ENCODE peak calls at places on chromosomes 3 and 15, in four cellular contexts. One of them, this sample, is unnamed.

GRCh38 chr3:191688756-191689433 is 227.9 kb downstream of the PYDC2 start:
- DNase-seq in mesendoderm: peak
- DNase-seq in H1: peak
- DNase-seq in IMR-90: no peak
- DNase-seq in this sample: peak

GRCh38 chr3:9704343-9705322 is 1.0 kb downstream of the CPNE9 start:
- DNase-seq in mesendoderm: peak
- DNase-seq in H1: peak
- DNase-seq in IMR-90: peak
- DNase-seq in this sample: peak

GRCh38 chr3:70531063-70531657 is 218.7 kb upstream of the MDFIC2 start:
- DNase-seq in H1: no peak
- DNase-seq in IMR-90: peak
- DNase-seq in mesendoderm: peak
- DNase-seq in this sample: no peak

GRCh38 chr3:264394-265156 is 68.0 kb downstream of the CHL1 start:
- DNase-seq in H1: no peak
- DNase-seq in mesendoderm: no peak
- DNase-seq in IMR-90: peak
- DNase-seq in this sample: no peak

GRCh38 chr15:76752549-76752948 is 152.6 kb downstream of the SCAPER start:
- DNase-seq in mesendoderm: no peak
- DNase-seq in H1: no peak
- DNase-seq in IMR-90: no peak
- DNase-seq in this sample: no peak

GRCh38 chr15:46260937-46261336 is 626.1 kb downstream of the SQOR start:
- DNase-seq in mesendoderm: peak
- DNase-seq in H1: peak
- DNase-seq in IMR-90: no peak
- DNase-seq in this sample: peak

GRCh38 chr3:149736180-149737100 is 15.8 kb downstream of the COMMD2 start:
- DNase-seq in mesendoderm: no peak
- DNase-seq in IMR-90: peak
- DNase-seq in H1: no peak
- DNase-seq in this sample: no peak

GRCh38 chr3:425094-425493 is 228.5 kb downstream of the CHL1 start:
- DNase-seq in IMR-90: no peak
- DNase-seq in mesendoderm: no peak
- DNase-seq in H1: no peak
- DNase-seq in this sample: no peak

GRCh38 chr3:134144694-134145093 is 106.0 kb downstream of the RYK start:
- DNase-seq in H1: no peak
- DNase-seq in mesendoderm: peak
- DNase-seq in IMR-90: no peak
- DNase-seq in this sample: no peak

GRCh38 chr3:156615592-156616173 is 58.7 kb upstream of the TIPARP start:
- DNase-seq in mesendoderm: peak
- DNase-seq in H1: no peak
- DNase-seq in IMR-90: peak
- DNase-seq in this sample: no peak

GRCh38 chr15:50744601-50745000 is 20.9 kb downstream of the SPPL2A start:
- DNase-seq in IMR-90: peak
- DNase-seq in H1: no peak
- DNase-seq in mesendoderm: no peak
- DNase-seq in this sample: no peak

GRCh38 chr3:159418571-159419526 is 569.8 kb upstream of the IL12A start:
- DNase-seq in H1: no peak
- DNase-seq in mesendoderm: peak
- DNase-seq in IMR-90: peak
- DNase-seq in this sample: no peak

GRCh38 chr3:56997675-56998074 is 62.8 kb upstream of the SPATA12 start:
- DNase-seq in IMR-90: peak
- DNase-seq in mesendoderm: no peak
- DNase-seq in H1: no peak
- DNase-seq in this sample: no peak

GRCh38 chr3:188102861-188103547 is 51.0 kb upstream of the LPP start:
- DNase-seq in H1: no peak
- DNase-seq in mesendoderm: no peak
- DNase-seq in IMR-90: peak
- DNase-seq in this sample: no peak

GRCh38 chr15:29269485-29270168 is at the start of gene NSMCE3:
- DNase-seq in H1: peak
- DNase-seq in IMR-90: peak
- DNase-seq in mesendoderm: peak
- DNase-seq in this sample: peak

GRCh38 chr3:15042936-15043335 is 22.2 kb downstream of the MRPS25 start:
- DNase-seq in H1: no peak
- DNase-seq in mesendoderm: no peak
- DNase-seq in IMR-90: peak
- DNase-seq in this sample: no peak

GRCh38 chr15:82117296-82117695 is 71.5 kb upstream of the MEX3B start:
- DNase-seq in IMR-90: no peak
- DNase-seq in H1: no peak
- DNase-seq in mesendoderm: no peak
- DNase-seq in this sample: no peak

GRCh38 chr15:85401108-85401765 is 20.8 kb downstream of the AKAP13 start:
- DNase-seq in IMR-90: no peak
- DNase-seq in mesendoderm: no peak
- DNase-seq in H1: no peak
- DNase-seq in this sample: no peak

GRCh38 chr3:65809641-65810150 is 229.0 kb downstream of the MAGI1 start:
- DNase-seq in IMR-90: no peak
- DNase-seq in mesendoderm: no peak
- DNase-seq in H1: no peak
- DNase-seq in this sample: no peak

GRCh38 chr3:65811050-65811766 is 227.5 kb downstream of the MAGI1 start:
- DNase-seq in IMR-90: peak
- DNase-seq in mesendoderm: no peak
- DNase-seq in H1: no peak
- DNase-seq in this sample: no peak

GRCh38 chr3:65808407-65808806 is 230.3 kb downstream of the MAGI1 start:
- DNase-seq in mesendoderm: no peak
- DNase-seq in H1: no peak
- DNase-seq in IMR-90: no peak
- DNase-seq in this sample: no peak

GRCh38 chr3:65810277-65810676 is 228.4 kb downstream of the MAGI1 start:
- DNase-seq in mesendoderm: peak
- DNase-seq in IMR-90: no peak
- DNase-seq in H1: no peak
- DNase-seq in this sample: no peak

GRCh38 chr3:65807225-65807624 is 231.5 kb downstream of the MAGI1 start:
- DNase-seq in H1: no peak
- DNase-seq in IMR-90: peak
- DNase-seq in mesendoderm: no peak
- DNase-seq in this sample: no peak
- H3K56ac ChIP-seq in H1: no peak
- H3K56ac ChIP-seq in IMR-90: no peak
- H3K56ac ChIP-seq in mesendoderm: no peak
- H3K56ac ChIP-seq in this sample: no peak

GRCh38 chr3:21893250-21893649 is 142.2 kb upstream of the ZNF385D start:
- DNase-seq in mesendoderm: no peak
- DNase-seq in H1: no peak
- DNase-seq in IMR-90: peak
- DNase-seq in this sample: no peak
- H3K56ac ChIP-seq in mesendoderm: no peak
- H3K56ac ChIP-seq in H1: no peak
- H3K56ac ChIP-seq in IMR-90: no peak
- H3K56ac ChIP-seq in this sample: no peak

GRCh38 chr15:53721334-53722087 is 38.0 kb downstream of the WDR72 start:
- DNase-seq in IMR-90: no peak
- DNase-seq in H1: no peak
- DNase-seq in mesendoderm: no peak
- DNase-seq in this sample: no peak
- H3K56ac ChIP-seq in IMR-90: no peak
- H3K56ac ChIP-seq in H1: no peak
- H3K56ac ChIP-seq in mesendoderm: no peak
- H3K56ac ChIP-seq in this sample: no peak

GRCh38 chr15:89971592-89971997 is 29.5 kb upstream of the ZNF710 start:
- DNase-seq in mesendoderm: peak
- DNase-seq in IMR-90: peak
- DNase-seq in H1: peak
- DNase-seq in this sample: peak

GRCh38 chr15:89964555-89964954 is 36.6 kb upstream of the ZNF710 start:
- DNase-seq in IMR-90: no peak
- DNase-seq in mesendoderm: no peak
- DNase-seq in H1: no peak
- DNase-seq in this sample: no peak

GRCh38 chr15:89963301-89964288 is 37.5 kb upstream of the ZNF710 start:
- DNase-seq in H1: no peak
- DNase-seq in IMR-90: no peak
- DNase-seq in mesendoderm: no peak
- DNase-seq in this sample: no peak

GRCh38 chr15:89972085-89972484 is 29.0 kb upstream of the ZNF710 start:
- DNase-seq in H1: no peak
- DNase-seq in mesendoderm: peak
- DNase-seq in IMR-90: no peak
- DNase-seq in this sample: no peak

GRCh38 chr15:89967892-89968291 is 33.2 kb upstream of the ZNF710 start:
- DNase-seq in IMR-90: no peak
- DNase-seq in mesendoderm: no peak
- DNase-seq in H1: no peak
- DNase-seq in this sample: no peak
- H3K56ac ChIP-seq in IMR-90: no peak
- H3K56ac ChIP-seq in mesendoderm: no peak
- H3K56ac ChIP-seq in H1: peak
- H3K56ac ChIP-seq in this sample: no peak

GRCh38 chr15:58431221-58432149 is at the start of gene LIPC:
- DNase-seq in H1: no peak
- DNase-seq in IMR-90: no peak
- DNase-seq in mesendoderm: no peak
- DNase-seq in this sample: no peak

GRCh38 chr15:58432421-58432820 is 630 bp downstream of the LIPC start:
- DNase-seq in IMR-90: peak
- DNase-seq in H1: no peak
- DNase-seq in mesendoderm: no peak
- DNase-seq in this sample: no peak

GRCh38 chr15:58433597-58434333 is 2.0 kb downstream of the LIPC start:
- DNase-seq in IMR-90: no peak
- DNase-seq in mesendoderm: peak
- DNase-seq in H1: no peak
- DNase-seq in this sample: no peak

GRCh38 chr15:58427987-58428386 is 3.8 kb upstream of the LIPC start:
- DNase-seq in mesendoderm: no peak
- DNase-seq in IMR-90: no peak
- DNase-seq in H1: no peak
- DNase-seq in this sample: no peak

GRCh38 chr15:58430224-58430787 is 1.5 kb upstream of the LIPC start:
- DNase-seq in H1: no peak
- DNase-seq in mesendoderm: no peak
- DNase-seq in IMR-90: no peak
- DNase-seq in this sample: no peak
- H3K56ac ChIP-seq in H1: no peak
- H3K56ac ChIP-seq in mesendoderm: no peak
- H3K56ac ChIP-seq in IMR-90: no peak
- H3K56ac ChIP-seq in this sample: no peak

GRCh38 chr3:127776347-127776746 is 46.0 kb downstream of the MGLL start:
- DNase-seq in H1: no peak
- DNase-seq in mesendoderm: no peak
- DNase-seq in IMR-90: no peak
- DNase-seq in this sample: no peak
- H3K56ac ChIP-seq in H1: no peak
- H3K56ac ChIP-seq in mesendoderm: no peak
- H3K56ac ChIP-seq in IMR-90: peak
- H3K56ac ChIP-seq in this sample: no peak

DNA sequence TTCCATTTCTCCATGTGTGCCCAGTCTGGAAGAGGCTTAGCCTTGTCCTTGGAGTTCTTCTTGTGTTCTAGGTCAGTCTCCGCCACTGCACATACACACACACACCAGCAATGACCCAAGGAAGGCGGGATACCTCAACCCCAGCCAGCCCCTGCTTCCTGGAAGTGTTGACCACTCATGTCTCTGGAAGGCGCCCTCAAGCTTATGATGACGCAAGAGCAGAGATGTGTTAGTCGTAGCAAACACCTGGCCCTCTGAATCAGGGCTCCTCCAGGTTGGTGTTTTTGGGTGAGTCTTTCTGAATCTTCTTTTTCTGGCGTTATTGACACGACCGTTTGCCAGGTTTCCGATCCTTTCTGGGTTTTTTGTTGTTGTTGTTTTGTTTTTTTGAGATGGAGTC is 262.5 kb upstream of the PROK2 start:
- DNase-seq in mesendoderm: no peak
- DNase-seq in IMR-90: no peak
- DNase-seq in H1: no peak
- DNase-seq in this sample: no peak
- H3K56ac ChIP-seq in mesendoderm: no peak
- H3K56ac ChIP-seq in IMR-90: no peak
- H3K56ac ChIP-seq in H1: no peak
- H3K56ac ChIP-seq in this sample: no peak

GRCh38 chr15:62068787-62069170 is 2.0 kb downstream of the C2CD4A start:
- DNase-seq in IMR-90: no peak
- DNase-seq in H1: no peak
- DNase-seq in mesendoderm: no peak
- DNase-seq in this sample: no peak

GRCh38 chr15:62067448-62068044 is 769 bp downstream of the C2CD4A start:
- DNase-seq in IMR-90: no peak
- DNase-seq in mesendoderm: peak
- DNase-seq in H1: no peak
- DNase-seq in this sample: peak

GRCh38 chr15:62069551-62069950 is 2.8 kb downstream of the C2CD4A start:
- DNase-seq in mesendoderm: no peak
- DNase-seq in IMR-90: no peak
- DNase-seq in H1: no peak
- DNase-seq in this sample: no peak

GRCh38 chr15:62066663-62067447 is at the start of gene C2CD4A:
- DNase-seq in IMR-90: peak
- DNase-seq in H1: peak
- DNase-seq in mesendoderm: peak
- DNase-seq in this sample: peak

GRCh38 chr15:62068071-62068786 is 1.5 kb downstream of the C2CD4A start:
- DNase-seq in H1: no peak
- DNase-seq in IMR-90: no peak
- DNase-seq in mesendoderm: peak
- DNase-seq in this sample: peak
- H3K56ac ChIP-seq in H1: no peak
- H3K56ac ChIP-seq in IMR-90: no peak
- H3K56ac ChIP-seq in mesendoderm: peak
- H3K56ac ChIP-seq in this sample: no peak